ENCODE peak calls at places on chromosomes 7 and 10, in ten cellular contexts. One of them, this sample, is unnamed.

GRCh38 chr10:80493482-80494021 is 39.4 kb downstream of the TSPAN14 start:
- DNase-seq in KBM-7: peak; percentile 81
- DNase-seq in kidney tubule cell: peak; percentile 45
- DNase-seq in RWPE1: no peak
- DNase-seq in substantia nigra: no peak
- DNase-seq in skeletal muscle cell: peak; percentile 90
- DNase-seq in brain microvascular endothelial cell: peak; percentile 86
- DNase-seq in NCI-H1105: no peak
- DNase-seq in left kidney: no peak
- DNase-seq in GM18507: no peak
- DNase-seq in this sample: no peak

GRCh38 chr10:76456190-76456589 is 1024.8 kb downstream of the LRMDA start:
- DNase-seq in KBM-7: no peak
- DNase-seq in kidney tubule cell: peak; percentile 8
- DNase-seq in RWPE1: no peak
- DNase-seq in substantia nigra: no peak
- DNase-seq in skeletal muscle cell: peak; percentile 26
- DNase-seq in brain microvascular endothelial cell: peak; percentile 54
- DNase-seq in NCI-H1105: no peak
- DNase-seq in left kidney: no peak
- DNase-seq in GM18507: no peak
- DNase-seq in this sample: no peak

GRCh38 chr7:150940446-150941102 is 37.5 kb downstream of the KCNH2 start:
- DNase-seq in KBM-7: no peak
- DNase-seq in kidney tubule cell: no peak
- DNase-seq in RWPE1: peak; percentile 55
- DNase-seq in substantia nigra: no peak
- DNase-seq in skeletal muscle cell: no peak
- DNase-seq in brain microvascular endothelial cell: no peak
- DNase-seq in NCI-H1105: no peak
- DNase-seq in left kidney: no peak
- DNase-seq in GM18507: no peak
- DNase-seq in this sample: no peak

GRCh38 chr10:123000155-123000554 is 8.4 kb downstream of the IKZF5 start:
- DNase-seq in KBM-7: no peak
- DNase-seq in kidney tubule cell: no peak
- DNase-seq in RWPE1: no peak
- DNase-seq in substantia nigra: no peak
- DNase-seq in skeletal muscle cell: no peak
- DNase-seq in brain microvascular endothelial cell: no peak
- DNase-seq in NCI-H1105: no peak
- DNase-seq in left kidney: no peak
- DNase-seq in GM18507: no peak
- DNase-seq in this sample: no peak

GRCh38 chr10:92242910-92243671 is 47.8 kb downstream of the CPEB3 start:
- DNase-seq in KBM-7: peak; percentile 82
- DNase-seq in kidney tubule cell: peak; percentile 72
- DNase-seq in RWPE1: peak; percentile 60
- DNase-seq in substantia nigra: peak; percentile 46
- DNase-seq in skeletal muscle cell: no peak
- DNase-seq in brain microvascular endothelial cell: peak; percentile 49
- DNase-seq in NCI-H1105: peak; percentile 45
- DNase-seq in left kidney: peak; percentile 88
- DNase-seq in GM18507: no peak
- DNase-seq in this sample: peak; percentile 87

GRCh38 chr10:123562811-123563580 is 103.2 kb upstream of the GPR26 start:
- DNase-seq in KBM-7: no peak
- DNase-seq in kidney tubule cell: no peak
- DNase-seq in RWPE1: no peak
- DNase-seq in substantia nigra: no peak
- DNase-seq in skeletal muscle cell: no peak
- DNase-seq in brain microvascular endothelial cell: no peak
- DNase-seq in NCI-H1105: no peak
- DNase-seq in left kidney: no peak
- DNase-seq in GM18507: no peak
- DNase-seq in this sample: peak; percentile 33

GRCh38 chr10:102231357-102232318 is 5.5 kb downstream of the ELOVL3 start:
- DNase-seq in KBM-7: peak; percentile 79
- DNase-seq in kidney tubule cell: peak; percentile 71
- DNase-seq in RWPE1: peak; percentile 73
- DNase-seq in substantia nigra: no peak
- DNase-seq in skeletal muscle cell: no peak
- DNase-seq in brain microvascular endothelial cell: no peak
- DNase-seq in NCI-H1105: no peak
- DNase-seq in left kidney: peak; percentile 51
- DNase-seq in GM18507: no peak
- DNase-seq in this sample: peak; percentile 70

GRCh38 chr10:119524720-119525070 is 17.8 kb downstream of the RGS10 start:
- DNase-seq in KBM-7: no peak
- DNase-seq in kidney tubule cell: no peak
- DNase-seq in RWPE1: no peak
- DNase-seq in substantia nigra: no peak
- DNase-seq in skeletal muscle cell: no peak
- DNase-seq in brain microvascular endothelial cell: no peak
- DNase-seq in NCI-H1105: no peak
- DNase-seq in left kidney: no peak
- DNase-seq in GM18507: no peak
- DNase-seq in this sample: no peak

GRCh38 chr7:129612112-129613015 is 844 bp downstream of the NRF1 start:
- DNase-seq in KBM-7: peak; percentile 67
- DNase-seq in kidney tubule cell: peak; percentile 37
- DNase-seq in RWPE1: peak; percentile 21
- DNase-seq in substantia nigra: peak; percentile 58
- DNase-seq in skeletal muscle cell: no peak
- DNase-seq in brain microvascular endothelial cell: no peak
- DNase-seq in NCI-H1105: peak; percentile 47
- DNase-seq in left kidney: peak; percentile 71
- DNase-seq in GM18507: no peak
- DNase-seq in this sample: peak; percentile 47

GRCh38 chr7:32043688-32044087 is 26.5 kb downstream of the PDE1C start:
- DNase-seq in KBM-7: no peak
- DNase-seq in kidney tubule cell: peak; percentile 93
- DNase-seq in RWPE1: no peak
- DNase-seq in substantia nigra: no peak
- DNase-seq in skeletal muscle cell: peak; percentile 61
- DNase-seq in brain microvascular endothelial cell: peak; percentile 43
- DNase-seq in NCI-H1105: no peak
- DNase-seq in left kidney: no peak
- DNase-seq in GM18507: no peak
- DNase-seq in this sample: no peak

GRCh38 chr7:106534271-106534846 is 126.6 kb downstream of the CCDC71L start:
- DNase-seq in KBM-7: no peak
- DNase-seq in kidney tubule cell: no peak
- DNase-seq in RWPE1: no peak
- DNase-seq in substantia nigra: no peak
- DNase-seq in skeletal muscle cell: no peak
- DNase-seq in brain microvascular endothelial cell: no peak
- DNase-seq in NCI-H1105: no peak
- DNase-seq in left kidney: no peak
- DNase-seq in GM18507: no peak
- DNase-seq in this sample: peak; percentile 82

GRCh38 chr10:110641256-110641655 is 2.9 kb upstream of the RBM20 start:
- DNase-seq in KBM-7: no peak
- DNase-seq in kidney tubule cell: peak; percentile 68
- DNase-seq in RWPE1: peak; percentile 59
- DNase-seq in substantia nigra: no peak
- DNase-seq in skeletal muscle cell: no peak
- DNase-seq in brain microvascular endothelial cell: peak; percentile 51
- DNase-seq in NCI-H1105: no peak
- DNase-seq in left kidney: peak; percentile 91
- DNase-seq in GM18507: no peak
- DNase-seq in this sample: peak; percentile 98

GRCh38 chr10:52541082-52541481 is 227.0 kb downstream of the DKK1 start:
- DNase-seq in KBM-7: no peak
- DNase-seq in kidney tubule cell: no peak
- DNase-seq in RWPE1: no peak
- DNase-seq in substantia nigra: no peak
- DNase-seq in skeletal muscle cell: peak; percentile 44
- DNase-seq in brain microvascular endothelial cell: no peak
- DNase-seq in NCI-H1105: no peak
- DNase-seq in left kidney: peak; percentile 6
- DNase-seq in GM18507: no peak
- DNase-seq in this sample: no peak